ENCODE peak calls at places on chromosomes 4 and X, in nine cellular contexts. One of them, this sample, is unnamed.

GRCh38 chr4:168667936-168668335 is 171.1 kb downstream of the PALLD start:
- DNase-seq in globus pallidus: no peak
- DNase-seq in left ventricle myocardium superior: no peak
- DNase-seq in cerebellar nuclear complex: no peak
- DNase-seq in iris pigment epithelial cell: no peak
- DNase-seq in kidney: no peak
- DNase-seq in iPS-NIHi11: no peak
- DNase-seq in CD4-positive, alpha-beta memory T cell: no peak
- DNase-seq in naive B cell: no peak
- DNase-seq in this sample: no peak

GRCh38 chrX:43974736-43975135 is 1.5 kb upstream of the NDP start:
- DNase-seq in globus pallidus: no peak
- DNase-seq in left ventricle myocardium superior: no peak
- DNase-seq in cerebellar nuclear complex: no peak
- DNase-seq in iris pigment epithelial cell: no peak
- DNase-seq in kidney: no peak
- DNase-seq in iPS-NIHi11: no peak
- DNase-seq in CD4-positive, alpha-beta memory T cell: no peak
- DNase-seq in naive B cell: no peak
- DNase-seq in this sample: no peak

GRCh38 chrX:3526084-3526483 is 179.6 kb upstream of the MXRA5 start:
- DNase-seq in globus pallidus: no peak
- DNase-seq in left ventricle myocardium superior: no peak
- DNase-seq in cerebellar nuclear complex: no peak
- DNase-seq in iris pigment epithelial cell: peak; percentile 59
- DNase-seq in kidney: no peak
- DNase-seq in iPS-NIHi11: no peak
- DNase-seq in CD4-positive, alpha-beta memory T cell: no peak
- DNase-seq in naive B cell: no peak
- DNase-seq in this sample: no peak

GRCh38 chr4:52144303-52144849 is 93.3 kb downstream of the SPATA18 start:
- DNase-seq in globus pallidus: no peak
- DNase-seq in left ventricle myocardium superior: no peak
- DNase-seq in cerebellar nuclear complex: no peak
- DNase-seq in iris pigment epithelial cell: no peak
- DNase-seq in kidney: no peak
- DNase-seq in iPS-NIHi11: no peak
- DNase-seq in CD4-positive, alpha-beta memory T cell: no peak
- DNase-seq in naive B cell: no peak
- DNase-seq in this sample: no peak

GRCh38 chr4:1495416-1496115 is 89.3 kb upstream of the NKX1-1 start:
- DNase-seq in globus pallidus: no peak
- DNase-seq in left ventricle myocardium superior: peak; percentile 21
- DNase-seq in cerebellar nuclear complex: no peak
- DNase-seq in iris pigment epithelial cell: no peak
- DNase-seq in kidney: peak; percentile 71
- DNase-seq in iPS-NIHi11: peak; percentile 6
- DNase-seq in CD4-positive, alpha-beta memory T cell: no peak
- DNase-seq in naive B cell: no peak
- DNase-seq in this sample: peak; percentile 21

GRCh38 chr4:128589384-128589957 is 220.0 kb upstream of the JADE1 start:
- DNase-seq in globus pallidus: no peak
- DNase-seq in left ventricle myocardium superior: no peak
- DNase-seq in cerebellar nuclear complex: no peak
- DNase-seq in iris pigment epithelial cell: no peak
- DNase-seq in kidney: no peak
- DNase-seq in iPS-NIHi11: no peak
- DNase-seq in CD4-positive, alpha-beta memory T cell: no peak
- DNase-seq in naive B cell: no peak
- DNase-seq in this sample: no peak

GRCh38 chr4:972651-973424 is 531 bp downstream of the DGKQ start:
- DNase-seq in globus pallidus: no peak
- DNase-seq in left ventricle myocardium superior: peak; percentile 61
- DNase-seq in cerebellar nuclear complex: no peak
- DNase-seq in iris pigment epithelial cell: peak; percentile 15
- DNase-seq in kidney: peak; percentile 86
- DNase-seq in iPS-NIHi11: peak; percentile 65
- DNase-seq in CD4-positive, alpha-beta memory T cell: peak; percentile 62
- DNase-seq in naive B cell: peak; percentile 56
- DNase-seq in this sample: peak; percentile 67

GRCh38 chr4:8919651-8920288 is 48.1 kb upstream of the HMX1 start:
- DNase-seq in globus pallidus: no peak
- DNase-seq in left ventricle myocardium superior: no peak
- DNase-seq in cerebellar nuclear complex: no peak
- DNase-seq in iris pigment epithelial cell: no peak
- DNase-seq in kidney: peak; percentile 64
- DNase-seq in iPS-NIHi11: peak; percentile 1
- DNase-seq in CD4-positive, alpha-beta memory T cell: no peak
- DNase-seq in naive B cell: no peak
- DNase-seq in this sample: peak; percentile 11

GRCh38 chr4:186144596-186145569 is 40.4 kb downstream of the FAM149A start:
- DNase-seq in globus pallidus: peak; percentile 56
- DNase-seq in left ventricle myocardium superior: peak; percentile 77
- DNase-seq in cerebellar nuclear complex: peak; percentile 19
- DNase-seq in iris pigment epithelial cell: peak; percentile 71
- DNase-seq in kidney: peak; percentile 90
- DNase-seq in iPS-NIHi11: peak; percentile 88
- DNase-seq in CD4-positive, alpha-beta memory T cell: no peak
- DNase-seq in naive B cell: no peak
- DNase-seq in this sample: peak; percentile 92

GRCh38 chr4:54568184-54568583 is 89.6 kb upstream of the KIT start:
- DNase-seq in globus pallidus: no peak
- DNase-seq in left ventricle myocardium superior: no peak
- DNase-seq in cerebellar nuclear complex: no peak
- DNase-seq in iris pigment epithelial cell: peak; percentile 58
- DNase-seq in kidney: no peak
- DNase-seq in iPS-NIHi11: no peak
- DNase-seq in CD4-positive, alpha-beta memory T cell: no peak
- DNase-seq in naive B cell: no peak
- DNase-seq in this sample: no peak

GRCh38 chr4:16194199-16194598 is 32.1 kb downstream of the TAPT1 start:
- DNase-seq in globus pallidus: no peak
- DNase-seq in left ventricle myocardium superior: no peak
- DNase-seq in cerebellar nuclear complex: no peak
- DNase-seq in iris pigment epithelial cell: peak; percentile 85
- DNase-seq in kidney: no peak
- DNase-seq in iPS-NIHi11: no peak
- DNase-seq in CD4-positive, alpha-beta memory T cell: no peak
- DNase-seq in naive B cell: no peak
- DNase-seq in this sample: no peak

GRCh38 chrX:150365953-150366911 is 3.1 kb downstream of the MAMLD1 start:
- DNase-seq in globus pallidus: peak; percentile 62
- DNase-seq in left ventricle myocardium superior: peak; percentile 63
- DNase-seq in cerebellar nuclear complex: no peak
- DNase-seq in iris pigment epithelial cell: peak; percentile 40
- DNase-seq in kidney: peak; percentile 82
- DNase-seq in iPS-NIHi11: peak; percentile 9
- DNase-seq in CD4-positive, alpha-beta memory T cell: peak; percentile 4
- DNase-seq in naive B cell: peak; percentile 7
- DNase-seq in this sample: no peak

GRCh38 chr4:70992354-70992753 is 1.1 kb upstream of the DCK start:
- DNase-seq in globus pallidus: no peak
- DNase-seq in left ventricle myocardium superior: no peak
- DNase-seq in cerebellar nuclear complex: no peak
- DNase-seq in iris pigment epithelial cell: peak; percentile 9
- DNase-seq in kidney: no peak
- DNase-seq in iPS-NIHi11: no peak
- DNase-seq in CD4-positive, alpha-beta memory T cell: no peak
- DNase-seq in naive B cell: no peak
- DNase-seq in this sample: no peak

GRCh38 chrX:66408507-66408906 is 230.4 kb downstream of the EDA2R start:
- DNase-seq in globus pallidus: no peak
- DNase-seq in left ventricle myocardium superior: no peak
- DNase-seq in cerebellar nuclear complex: no peak
- DNase-seq in iris pigment epithelial cell: no peak
- DNase-seq in kidney: no peak
- DNase-seq in iPS-NIHi11: no peak
- DNase-seq in CD4-positive, alpha-beta memory T cell: peak; percentile 6
- DNase-seq in naive B cell: no peak
- DNase-seq in this sample: no peak

GRCh38 chr4:183909187-183909586 is 4.1 kb downstream of the STOX2 start:
- DNase-seq in globus pallidus: no peak
- DNase-seq in left ventricle myocardium superior: no peak
- DNase-seq in cerebellar nuclear complex: no peak
- DNase-seq in iris pigment epithelial cell: no peak
- DNase-seq in kidney: no peak
- DNase-seq in iPS-NIHi11: no peak
- DNase-seq in CD4-positive, alpha-beta memory T cell: no peak
- DNase-seq in naive B cell: no peak
- DNase-seq in this sample: no peak

GRCh38 chrX:69073241-69073640 is 92.0 kb downstream of the PJA1 start:
- DNase-seq in globus pallidus: no peak
- DNase-seq in left ventricle myocardium superior: no peak
- DNase-seq in cerebellar nuclear complex: no peak
- DNase-seq in iris pigment epithelial cell: no peak
- DNase-seq in kidney: no peak
- DNase-seq in iPS-NIHi11: no peak
- DNase-seq in CD4-positive, alpha-beta memory T cell: no peak
- DNase-seq in naive B cell: no peak
- DNase-seq in this sample: no peak

GRCh38 chr4:139977838-139978604 is 176.0 kb downstream of the MAML3 start:
- DNase-seq in globus pallidus: no peak
- DNase-seq in left ventricle myocardium superior: no peak
- DNase-seq in cerebellar nuclear complex: no peak
- DNase-seq in iris pigment epithelial cell: no peak
- DNase-seq in kidney: no peak
- DNase-seq in iPS-NIHi11: no peak
- DNase-seq in CD4-positive, alpha-beta memory T cell: no peak
- DNase-seq in naive B cell: no peak
- DNase-seq in this sample: no peak

GRCh38 chr4:91914176-91914804 is 389.5 kb upstream of the GRID2 start:
- DNase-seq in globus pallidus: no peak
- DNase-seq in left ventricle myocardium superior: no peak
- DNase-seq in cerebellar nuclear complex: no peak
- DNase-seq in iris pigment epithelial cell: no peak
- DNase-seq in kidney: no peak
- DNase-seq in iPS-NIHi11: no peak
- DNase-seq in CD4-positive, alpha-beta memory T cell: no peak
- DNase-seq in naive B cell: no peak
- DNase-seq in this sample: no peak

GRCh38 chr4:25970241-25970675 is 56.2 kb downstream of the SMIM20 start:
- DNase-seq in globus pallidus: peak; percentile 32
- DNase-seq in left ventricle myocardium superior: peak; percentile 63
- DNase-seq in cerebellar nuclear complex: no peak
- DNase-seq in iris pigment epithelial cell: peak; percentile 32
- DNase-seq in kidney: no peak
- DNase-seq in iPS-NIHi11: no peak
- DNase-seq in CD4-positive, alpha-beta memory T cell: no peak
- DNase-seq in naive B cell: peak; percentile 50
- DNase-seq in this sample: no peak

GRCh38 chr4:13238936-13239335 is 245.2 kb downstream of the RAB28 start:
- DNase-seq in globus pallidus: no peak
- DNase-seq in left ventricle myocardium superior: no peak
- DNase-seq in cerebellar nuclear complex: no peak
- DNase-seq in iris pigment epithelial cell: no peak
- DNase-seq in kidney: no peak
- DNase-seq in iPS-NIHi11: no peak
- DNase-seq in CD4-positive, alpha-beta memory T cell: no peak
- DNase-seq in naive B cell: no peak
- DNase-seq in this sample: no peak

GRCh38 chrX:1463581-1464281 is 11.0 kb upstream of the ASMTL start:
- DNase-seq in globus pallidus: no peak
- DNase-seq in left ventricle myocardium superior: no peak
- DNase-seq in cerebellar nuclear complex: no peak
- DNase-seq in iris pigment epithelial cell: no peak
- DNase-seq in kidney: peak; percentile 3
- DNase-seq in iPS-NIHi11: no peak
- DNase-seq in CD4-positive, alpha-beta memory T cell: no peak
- DNase-seq in naive B cell: no peak
- DNase-seq in this sample: no peak

GRCh38 chr4:140686799-140687198 is 69.4 kb downstream of the TBC1D9 start:
- DNase-seq in globus pallidus: no peak
- DNase-seq in left ventricle myocardium superior: no peak
- DNase-seq in cerebellar nuclear complex: no peak
- DNase-seq in iris pigment epithelial cell: no peak
- DNase-seq in kidney: no peak
- DNase-seq in iPS-NIHi11: no peak
- DNase-seq in CD4-positive, alpha-beta memory T cell: no peak
- DNase-seq in naive B cell: no peak
- DNase-seq in this sample: no peak

GRCh38 chr4:185562531-185562930 is 27.2 kb upstream of the PDLIM3 start:
- DNase-seq in globus pallidus: no peak
- DNase-seq in left ventricle myocardium superior: no peak
- DNase-seq in cerebellar nuclear complex: no peak
- DNase-seq in iris pigment epithelial cell: no peak
- DNase-seq in kidney: no peak
- DNase-seq in iPS-NIHi11: no peak
- DNase-seq in CD4-positive, alpha-beta memory T cell: no peak
- DNase-seq in naive B cell: no peak
- DNase-seq in this sample: no peak

GRCh38 chr4:10205223-10205622 is 88.6 kb upstream of the WDR1 start:
- DNase-seq in globus pallidus: no peak
- DNase-seq in left ventricle myocardium superior: no peak
- DNase-seq in cerebellar nuclear complex: no peak
- DNase-seq in iris pigment epithelial cell: no peak
- DNase-seq in kidney: no peak
- DNase-seq in iPS-NIHi11: no peak
- DNase-seq in CD4-positive, alpha-beta memory T cell: no peak
- DNase-seq in naive B cell: no peak
- DNase-seq in this sample: peak; percentile 1

This sample was measured in D341Med.